ENCODE peak calls at places on chromosomes 5 and 9, in ten cellular contexts. E, X, I, A, K, D, C, G, B and S are unnamed samples.
A peak's percentile ranks its signal among the peaks of the same experiment; 100 is the strongest.

GRCh38 chr9:479316-479715 is 264.7 kb downstream of the DOCK8 start:
- DNase-seq in E (no peak), X (no peak), I (no peak), A (no peak), K (no peak), D (peak; percentile 43), C (no peak), G (no peak), B (peak; percentile 41), S (no peak)

GRCh38 chr9:116549061-116549664 is 137.9 kb upstream of the TRIM32 start:
- DNase-seq in E (peak; percentile 94), X (no peak), I (no peak), A (no peak), K (peak; percentile 51), D (peak; percentile 98), C (no peak), G (no peak), B (peak; percentile 96), S (no peak)

GRCh38 chr5:32116574-32117313 is 57.4 kb downstream of the GOLPH3 start:
- DNase-seq in E (no peak), X (no peak), I (no peak), A (no peak), K (no peak), D (no peak), C (no peak), G (no peak), B (no peak), S (no peak)

GRCh38 chr9:4297151-4297794 is 2.6 kb downstream of the GLIS3 start:
- DNase-seq in E (peak; percentile 87), X (no peak), I (no peak), A (no peak), K (peak; percentile 64), D (peak; percentile 73), C (peak; percentile 74), G (no peak), B (peak; percentile 68), S (no peak)

GRCh38 chr5:104385901-104386300 is 823.3 kb upstream of the NUDT12 start:
- DNase-seq in E (no peak), X (no peak), I (no peak), A (no peak), K (no peak), D (no peak), C (no peak), G (no peak), B (no peak), S (no peak)

GRCh38 chr5:7468742-7469141 is 72.8 kb downstream of the ADCY2 start:
- DNase-seq in E (no peak), X (no peak), I (no peak), A (no peak), K (no peak), D (no peak), C (no peak), G (no peak), B (no peak), S (no peak)

GRCh38 chr9:137228968-137229896 is 1.5 kb upstream of the SLC34A3 start:
- DNase-seq in E (no peak), X (no peak), I (no peak), A (no peak), K (no peak), D (no peak), C (no peak), G (no peak), B (no peak), S (no peak)

GRCh38 chr9:86093788-86094555 is 5.4 kb downstream of the GOLM1 start:
- DNase-seq in E (no peak), X (peak; percentile 60), I (no peak), A (no peak), K (no peak), D (peak; percentile 69), C (no peak), G (no peak), B (peak; percentile 62), S (no peak)

GRCh38 chr5:143760755-143761154 is 51.2 kb upstream of the HMHB1 start:
- DNase-seq in E (no peak), X (no peak), I (no peak), A (no peak), K (no peak), D (no peak), C (no peak), G (no peak), B (no peak), S (no peak)
- TF ChIP-seq CTCF in E (no peak), X (no peak), I (no peak), A (no peak), K (no peak), D (no peak), C (no peak), G (no peak), B (no peak), S (no peak)

DNA sequence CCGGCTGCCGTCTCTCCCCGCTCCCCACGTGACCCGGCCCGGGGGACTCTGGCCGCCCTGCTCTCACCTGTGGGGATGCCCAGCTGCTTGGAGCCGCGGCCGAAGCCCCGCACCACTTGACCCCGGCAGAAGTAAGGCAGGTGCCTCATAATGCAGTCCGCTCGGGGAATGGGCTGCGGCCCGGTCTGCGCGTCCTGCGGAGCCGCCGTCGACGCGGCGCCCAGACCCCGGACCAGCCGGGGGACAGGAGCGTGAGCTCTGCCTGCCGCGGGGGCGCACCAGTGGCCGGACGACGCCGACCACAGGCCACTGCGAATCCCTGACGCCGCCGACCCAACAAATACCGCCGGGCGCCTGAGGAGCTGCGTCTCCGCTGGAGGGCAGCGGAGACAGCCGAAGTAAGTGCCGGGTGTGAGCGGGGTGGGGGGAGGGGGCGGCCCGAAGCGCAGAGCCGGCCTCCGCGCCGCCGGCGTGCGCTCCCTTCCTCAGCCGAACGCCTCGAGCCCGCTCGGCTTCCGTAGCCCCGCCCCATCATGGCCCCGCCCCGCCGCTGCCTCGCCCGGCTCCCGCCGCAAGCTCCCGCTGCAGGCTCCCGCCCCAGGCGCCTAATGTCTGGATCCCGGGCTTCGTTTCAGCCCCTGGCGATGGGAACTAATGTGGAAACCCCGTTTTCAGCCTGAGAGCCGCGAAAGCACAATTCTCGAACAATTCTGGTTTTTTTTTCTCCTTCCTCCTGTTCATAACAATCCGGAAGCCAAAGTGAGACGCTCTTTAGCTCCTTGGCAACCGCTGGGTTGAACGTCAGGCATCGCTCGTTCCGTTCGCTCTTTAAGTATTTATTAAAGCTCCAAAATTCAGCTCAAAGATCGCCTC is at the start of gene RFK:
- DNase-seq in E (peak; percentile 89), X (peak; percentile 92), I (peak; percentile 93), A (peak; percentile 91), K (peak; percentile 92), D (peak; percentile 95), C (peak; percentile 97), G (peak; percentile 92), B (peak; percentile 78), S (peak; percentile 49)
- TF ChIP-seq CTCF in E (peak; percentile 23), X (peak; percentile 44), I (peak; percentile 71), A (no peak), K (peak; percentile 52), D (peak; percentile 29), C (peak; percentile 58), G (no peak), B (peak; percentile 52), S (peak; percentile 47)

DNA sequence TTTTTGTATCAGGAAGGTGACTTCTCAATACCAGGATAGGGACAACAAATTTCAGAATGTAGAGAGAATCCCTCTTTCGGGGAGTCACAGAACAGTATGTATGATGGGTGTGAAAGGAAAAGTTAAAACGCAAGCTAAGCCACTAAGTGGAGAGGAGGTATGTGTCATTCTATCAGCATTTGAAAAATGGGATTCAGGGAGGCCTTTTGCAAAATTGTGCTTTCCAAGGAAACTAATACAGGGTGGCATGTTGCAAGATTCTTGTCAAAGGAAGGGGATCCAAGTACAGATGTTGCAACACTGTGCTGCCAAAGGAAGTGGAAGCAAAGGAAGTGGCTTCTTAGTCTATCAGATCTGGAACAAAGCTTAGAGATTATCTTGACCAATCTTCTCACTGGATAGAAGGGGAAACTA is 12.6 kb upstream of the TNIP1 start:
- DNase-seq in E (peak; percentile 79), X (no peak), I (no peak), A (no peak), K (no peak), D (peak; percentile 91), C (no peak), G (no peak), B (peak; percentile 96), S (no peak)
- TF ChIP-seq CTCF in E (no peak), X (no peak), I (no peak), A (no peak), K (no peak), D (no peak), C (no peak), G (no peak), B (peak; percentile 26), S (no peak)

DNA sequence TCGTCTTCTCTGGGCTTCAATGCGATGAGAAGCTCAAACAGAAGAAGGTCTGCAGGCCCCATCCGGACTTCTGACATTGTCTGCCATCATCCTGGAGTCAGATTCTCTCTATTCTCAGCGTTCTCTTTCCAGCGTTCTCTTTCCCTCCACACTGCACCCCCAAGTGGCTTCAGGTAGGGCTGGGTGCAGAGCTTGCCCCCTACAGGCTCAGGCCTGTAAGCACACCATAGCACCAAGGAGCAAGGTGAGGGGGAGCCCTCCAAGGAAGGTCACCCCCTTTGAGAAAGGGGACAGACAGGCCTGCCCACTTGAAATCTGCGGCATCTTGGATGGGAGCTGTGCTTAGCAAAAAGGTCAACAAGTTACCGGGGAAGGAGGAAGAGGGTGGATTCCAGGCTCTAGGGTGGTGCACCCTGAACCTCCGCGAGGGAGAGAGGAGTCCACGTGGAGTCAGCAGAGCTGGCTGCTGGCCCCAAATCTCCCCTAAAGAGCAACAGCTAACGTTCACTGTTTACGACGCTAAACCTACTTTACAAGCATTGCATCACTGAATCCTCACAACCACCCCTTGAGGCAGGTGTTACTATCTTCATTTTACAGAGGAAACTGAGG is 27.5 kb downstream of the GPX3 start:
- DNase-seq in E (no peak), X (no peak), I (peak; percentile 37), A (no peak), K (no peak), D (peak; percentile 42), C (peak; percentile 56), G (no peak), B (peak; percentile 18), S (no peak)
- TF ChIP-seq CTCF in E (peak; percentile 74), X (peak; percentile 72), I (peak; percentile 81), A (peak; percentile 69), K (peak; percentile 71), D (peak; percentile 88), C (peak; percentile 75), G (peak; percentile 62), B (peak; percentile 89), S (peak; percentile 80)

DNA sequence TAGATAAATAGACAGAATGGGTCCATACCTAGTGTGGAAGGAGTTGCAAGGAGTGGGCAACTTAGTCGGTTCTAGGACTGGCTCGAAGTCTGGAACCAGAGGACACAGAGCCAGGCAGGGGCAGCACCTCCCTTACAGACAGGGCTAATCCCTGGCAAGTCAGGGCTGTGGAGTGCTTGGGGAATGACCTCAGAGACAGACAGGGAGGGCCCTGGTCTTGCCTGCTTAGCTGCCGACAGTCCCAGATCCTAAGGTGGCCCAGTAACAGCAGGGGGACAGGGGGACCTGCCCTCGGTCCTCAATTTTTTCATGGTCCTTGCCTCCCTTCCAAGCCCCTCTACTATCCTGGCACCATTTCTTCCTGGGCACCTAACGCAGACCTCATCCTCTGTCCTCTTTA is 222.4 kb upstream of the TNC start:
- DNase-seq in E (no peak), X (no peak), I (no peak), A (no peak), K (no peak), D (no peak), C (no peak), G (no peak), B (no peak), S (no peak)
- TF ChIP-seq CTCF in E (no peak), X (no peak), I (no peak), A (no peak), K (no peak), D (no peak), C (no peak), G (no peak), B (no peak), S (no peak)

GRCh38 chr5:62305715-62306493 is at the start of gene KIF2A:
- DNase-seq in E (peak; percentile 87), X (peak; percentile 81), I (peak; percentile 97), A (peak; percentile 81), K (peak; percentile 91), D (peak; percentile 95), C (peak; percentile 98), G (peak; percentile 87), B (peak; percentile 83), S (peak; percentile 84)
- TF ChIP-seq CTCF in E (no peak), X (peak; percentile 17), I (no peak), A (no peak), K (peak; percentile 29), D (no peak), C (no peak), G (no peak), B (peak; percentile 17), S (no peak)